ENCODE peak calls at places on chromosomes 2 and 18, in four cellular contexts. C is breast epithelium, Z is suprapubic skin, R is transverse colon. P is an unnamed sample.

GRCh38 chr2:84821806-84822205 is 59.1 kb downstream of the TRABD2A start:
- DNase-seq in C (no peak), R (no peak), Z (no peak), P (no peak)

GRCh38 chr2:74821177-74822124 is 12.5 kb upstream of the HK2 start:
- DNase-seq in C (no peak), R (no peak), Z (no peak), P (no peak)

GRCh38 chr2:225582355-225583116 is 183.0 kb downstream of the NYAP2 start:
- DNase-seq in Z (no peak), C (no peak), R (no peak), P (no peak)

GRCh38 chr2:219230201-219230540 is 565 bp downstream of the ANKZF1 start:
- DNase-seq in Z (no peak), R (peak; percentile 71), C (no peak), P (no peak)

GRCh38 chr2:174611006-174611405 is 13.4 kb upstream of the WIPF1 start:
- DNase-seq in C (no peak), R (no peak), Z (no peak), P (no peak)

GRCh38 chr2:17878222-17879136 is at the start of gene KCNS3:
- DNase-seq in R (peak; percentile 61), C (no peak), Z (no peak), P (no peak)

GRCh38 chr2:113966832-113967231 is 76.9 kb downstream of the ACTR3 start:
- DNase-seq in Z (no peak), C (no peak), R (no peak), P (no peak)

GRCh38 chr2:180048256-180048655 is 41.2 kb upstream of the CWC22 start:
- DNase-seq in C (no peak), Z (no peak), R (no peak), P (no peak)

GRCh38 chr2:60413819-60414178 is 139.7 kb downstream of the BCL11A start:
- DNase-seq in R (no peak), C (no peak), Z (no peak), P (no peak)

GRCh38 chr2:172826522-172826921 is 90.9 kb downstream of the RAPGEF4 start:
- DNase-seq in Z (no peak), R (no peak), C (no peak), P (no peak)

GRCh38 chr2:176985871-176986270 is 226.7 kb upstream of the HNRNPA3 start:
- DNase-seq in C (no peak), R (no peak), Z (no peak), P (no peak)

GRCh38 chr18:22609642-22610041 is 191.9 kb upstream of the CTAGE1 start:
- DNase-seq in Z (no peak), R (peak; percentile 47), C (peak; percentile 74), P (no peak)

GRCh38 chr2:24824966-24825882 is 32.0 kb downstream of the CENPO start:
- DNase-seq in C (no peak), Z (peak; percentile 64), R (no peak), P (peak; percentile 72)

GRCh38 chr2:207394203-207394741 is 135.5 kb upstream of the CREB1 start:
- DNase-seq in R (no peak), C (no peak), Z (no peak), P (no peak)

GRCh38 chr2:238591732-238592131 is 165.0 kb downstream of the ASB1 start:
- DNase-seq in R (no peak), Z (no peak), C (no peak), P (no peak)

GRCh38 chr2:111657351-111657975 is 226.5 kb downstream of the ANAPC1 start:
- DNase-seq in R (no peak), C (no peak), Z (no peak), P (peak; percentile 19)

GRCh38 chr18:13982136-13982535 is 66.8 kb upstream of the MC2R start:
- DNase-seq in Z (no peak), C (no peak), R (no peak), P (no peak)

GRCh38 chr2:54750040-54750439 is 26.6 kb downstream of the EML6 start:
- DNase-seq in Z (no peak), C (no peak), R (no peak), P (no peak)

DNA sequence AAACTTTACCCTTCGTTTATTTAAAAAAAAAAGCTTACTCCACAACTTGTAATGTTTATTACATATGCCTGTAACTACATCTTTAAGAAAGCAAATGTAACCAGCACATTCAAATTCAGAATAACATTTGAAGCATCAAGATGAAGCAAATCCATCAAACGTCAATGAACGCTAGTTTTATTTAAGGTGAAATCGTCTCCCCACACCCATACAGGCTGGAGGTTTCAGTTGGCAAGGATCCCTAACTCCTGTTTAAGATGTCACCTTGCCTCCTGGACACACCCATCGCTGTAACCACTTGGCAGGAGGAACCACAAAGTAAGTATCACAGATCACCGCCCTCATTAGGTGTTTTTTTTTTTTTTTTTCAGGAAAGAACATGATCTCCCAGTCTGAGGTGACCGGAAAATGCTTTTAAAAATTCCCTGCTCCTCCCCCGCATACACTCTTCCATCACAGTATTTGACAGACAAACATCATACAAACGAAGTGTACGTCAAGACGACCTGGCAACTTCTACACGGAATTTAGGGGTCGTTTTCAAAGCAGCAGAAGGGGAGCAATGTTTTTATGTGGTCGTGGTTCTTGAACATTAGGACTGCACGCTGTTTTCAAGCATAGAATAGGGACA is 19.7 kb upstream of the STPG4 start:
- DNase-seq in C (peak; percentile 67), R (peak; percentile 82), Z (no peak), P (no peak)
- TF ChIP-seq POLR2AphosphoS5 in C (no peak), R (peak; percentile 34), Z (no peak), P (no peak)

GRCh38 chr2:189083088-189083487 is 96.5 kb downstream of the COL5A2 start:
- DNase-seq in Z (no peak), C (no peak), R (no peak), P (no peak)
- H3K27ac ChIP-seq in Z (no peak overlapping the region), C (no peak overlapping the region), R (peak overlapping the region; percentile 37), P (peak overlapping the region; percentile 51)

GRCh38 chr2:86490245-86490644 is 49.1 kb downstream of the KDM3A start:
- DNase-seq in Z (no peak), R (no peak), C (no peak), P (no peak)

GRCh38 chr2:86487062-86487461 is 45.9 kb downstream of the KDM3A start:
- DNase-seq in R (no peak), Z (no peak), C (no peak), P (no peak)

GRCh38 chr2:86489542-86489941 is 48.4 kb downstream of the KDM3A start:
- DNase-seq in R (no peak), C (no peak), Z (no peak), P (no peak)

GRCh38 chr2:86491088-86491487 is 49.9 kb downstream of the KDM3A start:
- DNase-seq in R (no peak), C (no peak), Z (no peak), P (no peak)

DNA sequence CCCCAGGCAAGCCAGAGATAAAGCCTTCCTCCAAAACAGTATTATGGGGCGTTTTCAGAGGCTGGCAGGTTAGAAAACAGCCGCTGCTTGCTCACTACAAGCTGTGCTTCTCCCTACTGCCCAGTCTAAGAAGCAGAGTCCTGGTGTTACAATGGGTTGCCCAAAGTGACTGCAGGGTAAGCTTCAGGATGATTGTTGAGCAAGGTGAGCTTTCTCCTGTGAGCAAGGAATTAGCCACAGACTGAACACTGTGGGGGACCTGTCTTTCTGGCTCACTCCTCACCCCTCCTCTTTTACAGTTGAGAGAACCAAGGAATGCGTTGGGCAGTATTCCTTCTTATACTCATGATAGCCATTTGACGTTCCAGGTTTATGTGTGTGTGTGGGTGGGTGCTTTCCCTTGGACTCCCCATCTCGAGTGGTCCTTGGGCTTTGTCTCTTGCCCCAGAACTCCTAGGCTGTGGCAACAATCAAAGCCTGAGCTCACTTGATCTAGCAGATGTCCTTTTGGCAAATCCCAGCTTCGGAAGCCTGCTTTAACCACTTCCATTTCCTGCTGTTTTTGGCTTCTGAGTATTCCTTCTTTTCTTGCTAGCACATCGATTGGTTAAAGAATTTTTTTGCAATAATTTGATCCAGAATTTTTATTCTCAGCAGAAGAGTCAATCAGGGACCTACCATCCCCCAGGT is 47.5 kb downstream of the KDM3A start:
- DNase-seq in R (no peak), C (no peak), Z (no peak), P (no peak)
- TF ChIP-seq POLR2AphosphoS5 in R (no peak), C (no peak), Z (no peak), P (no peak)

DNA sequence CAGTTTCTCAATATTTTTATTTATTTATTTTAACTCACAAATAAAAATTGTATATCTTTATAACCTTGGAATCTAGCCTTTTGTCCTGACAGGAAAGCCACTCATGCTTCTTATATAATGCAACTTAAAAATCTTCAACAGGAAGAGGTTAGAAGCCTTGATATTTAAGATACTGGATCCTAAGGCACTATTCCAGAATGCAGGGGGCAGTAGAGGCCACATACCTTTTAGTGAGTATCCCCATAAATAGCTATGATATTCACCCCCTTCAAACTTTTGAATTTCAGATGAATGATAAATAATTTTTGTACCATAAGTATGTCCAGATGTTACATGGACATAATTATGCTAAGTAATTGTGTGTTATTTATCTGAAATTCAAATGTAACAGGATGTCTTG is 592.7 kb upstream of the VRK2 start:
- DNase-seq in C (no peak), Z (no peak), R (no peak), P (no peak)
- H3K27ac ChIP-seq in C (no peak overlapping the region), Z (no peak overlapping the region), R (no peak overlapping the region), P (no peak overlapping the region)

GRCh38 chr2:10122500-10123280 is at the start of gene RRM2:
- DNase-seq in C (peak; percentile 86), R (peak; percentile 94), Z (peak; percentile 93), P (no peak)
- TF ChIP-seq POLR2AphosphoS5 in C (peak; percentile 40), R (peak; percentile 14), Z (no peak), P (peak; percentile 76)

GRCh38 chr2:69177063-69177771 is 164.2 kb downstream of the ANTXR1 start:
- DNase-seq in R (peak; percentile 46), C (no peak), Z (peak; percentile 87), P (no peak)

GRCh38 chr2:69180227-69180626 is 167.2 kb downstream of the ANTXR1 start:
- DNase-seq in R (no peak), Z (no peak), C (no peak), P (no peak)

GRCh38 chr2:69177785-69178636 is 165.0 kb downstream of the ANTXR1 start:
- DNase-seq in C (no peak), R (peak; percentile 80), Z (peak; percentile 96), P (peak; percentile 94)

GRCh38 chr2:69173706-69174105 is 160.7 kb downstream of the ANTXR1 start:
- DNase-seq in Z (no peak), C (no peak), R (no peak), P (no peak)

GRCh38 chr2:69175795-69176715 is 163.1 kb downstream of the ANTXR1 start:
- DNase-seq in C (no peak), Z (no peak), R (no peak), P (no peak)
- H3K27ac ChIP-seq in C (peak overlapping the region; percentile 91), Z (peak overlapping the region; percentile 89), R (peak overlapping the region; percentile 81), P (peak overlapping the region; percentile 87)

GRCh38 chr2:48483506-48483905 is 46.4 kb upstream of the STON1 start:
- DNase-seq in Z (no peak), C (no peak), R (no peak), P (no peak)

GRCh38 chr2:48482313-48482712 is 47.6 kb upstream of the STON1 start:
- DNase-seq in R (no peak), C (no peak), Z (no peak), P (no peak)

GRCh38 chr2:48480526-48480925 is 49.4 kb upstream of the STON1 start:
- DNase-seq in C (no peak), R (no peak), Z (no peak), P (no peak)

GRCh38 chr2:48482774-48483173 is 47.2 kb upstream of the STON1 start:
- DNase-seq in C (no peak), R (no peak), Z (no peak), P (no peak)

GRCh38 chr2:48483916-48484315 is 46.0 kb upstream of the STON1 start:
- DNase-seq in C (no peak), R (no peak), Z (no peak), P (no peak)
- TF ChIP-seq POLR2AphosphoS5 in C (no peak), R (no peak), Z (no peak), P (no peak)

GRCh38 chr18:58361212-58361611 is 267.7 kb downstream of the ALPK2 start:
- DNase-seq in R (no peak), Z (no peak), C (no peak), P (no peak)
- H3K27ac ChIP-seq in R (peak overlapping the region; percentile 67), Z (no peak overlapping the region), C (no peak overlapping the region), P (peak overlapping the region; percentile 18)

GRCh38 chr2:11140492-11140891 is 14.8 kb upstream of the SLC66A3 start:
- DNase-seq in C (no peak), Z (no peak), R (no peak), P (no peak)
- TF ChIP-seq POLR2AphosphoS5 in C (no peak), Z (no peak), R (no peak), P (no peak)

P was measured in vagina.